ENCODE peak calls at places on chromosomes 11 and 22, in six cellular contexts. X is GM23338, P is AG09319, M is GM20000, T is endothelial cell of umbilical vein, U is H9. S is an unnamed sample.

GRCh38 chr11:85685820-85686459 is at the start of gene CCDC89:
- DNase-seq in M (no peak), X (peak), U (no peak), T (no peak), P (peak), S (no peak)

GRCh38 chr11:128210148-128210940 is 377.0 kb downstream of the ETS1 start:
- DNase-seq in U (peak), P (peak), T (peak), M (no peak), X (peak), S (no peak)

GRCh38 chr11:16820324-16821092 is 82.1 kb downstream of the C11orf58 start:
- DNase-seq in T (peak), P (peak), M (peak), X (peak), U (peak), S (peak)

GRCh38 chr11:26964335-26964734 is 29.6 kb upstream of the FIBIN start:
- DNase-seq in M (no peak), X (no peak), P (no peak), U (no peak), T (no peak), S (no peak)

GRCh38 chr22:28711820-28712777 is 29.5 kb downstream of the CHEK2 start:
- DNase-seq in P (peak), M (no peak), U (no peak), X (no peak), T (peak), S (no peak)

GRCh38 chr22:48607901-48608650 is 1219.6 kb downstream of the BRD1 start:
- DNase-seq in P (no peak), X (no peak), U (no peak), M (no peak), T (no peak), S (no peak)

GRCh38 chr11:93652161-93652597 is 9.3 kb upstream of the CEP295 start:
- DNase-seq in T (peak), U (no peak), X (peak), M (peak), P (peak), S (no peak)

GRCh38 chr11:94593030-94593429 is 25.9 kb downstream of the PIWIL4 start:
- DNase-seq in X (no peak), P (no peak), U (no peak), M (no peak), T (no peak), S (peak)

GRCh38 chr11:8248786-8249185 is 14.9 kb downstream of the LMO1 start:
- DNase-seq in U (no peak), M (no peak), T (no peak), X (no peak), P (no peak), S (no peak)

GRCh38 chr11:8250446-8250845 is 13.2 kb downstream of the LMO1 start:
- DNase-seq in T (no peak), M (no peak), U (peak), P (no peak), X (no peak), S (no peak)

GRCh38 chr11:8250981-8251620 is 12.6 kb downstream of the LMO1 start:
- DNase-seq in P (no peak), M (no peak), X (no peak), U (peak), T (no peak), S (no peak)

GRCh38 chr11:8249482-8249881 is 14.2 kb downstream of the LMO1 start:
- DNase-seq in P (no peak), T (no peak), X (no peak), M (no peak), U (no peak), S (no peak)

DNA sequence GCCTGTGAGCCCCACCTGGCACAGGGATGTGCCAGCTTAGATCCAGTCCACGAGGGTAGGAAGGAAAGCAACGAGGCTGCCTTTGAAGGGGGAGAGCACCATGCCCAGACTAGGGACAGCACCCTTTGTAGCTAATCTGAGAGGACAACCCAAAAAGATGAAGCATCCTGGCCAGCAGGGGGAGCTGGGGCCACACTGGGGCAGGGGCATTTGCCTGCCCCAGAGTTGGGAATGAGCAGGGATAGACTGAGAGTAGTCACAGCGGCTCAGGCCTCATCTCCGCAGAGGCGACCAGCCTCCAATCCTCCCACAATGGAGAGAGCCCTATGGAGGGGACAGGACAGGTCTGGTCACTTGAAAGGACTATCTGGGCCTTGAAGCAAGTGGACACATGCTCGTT is 16.4 kb downstream of the LMO1 start:
- DNase-seq in U (peak), P (no peak), T (no peak), X (peak), M (no peak), S (no peak)
- TF ChIP-seq CTCF in U (peak), P (peak), T (peak), X (peak), M (no peak), S (peak)

GRCh38 chr11:61000426-61000825 is 28.9 kb downstream of the CD6 start:
- DNase-seq in X (no peak), U (no peak), P (no peak), M (no peak), T (no peak), S (no peak)
- TF ChIP-seq CTCF in X (no peak), U (no peak), P (no peak), M (no peak), T (no peak), S (no peak)

DNA sequence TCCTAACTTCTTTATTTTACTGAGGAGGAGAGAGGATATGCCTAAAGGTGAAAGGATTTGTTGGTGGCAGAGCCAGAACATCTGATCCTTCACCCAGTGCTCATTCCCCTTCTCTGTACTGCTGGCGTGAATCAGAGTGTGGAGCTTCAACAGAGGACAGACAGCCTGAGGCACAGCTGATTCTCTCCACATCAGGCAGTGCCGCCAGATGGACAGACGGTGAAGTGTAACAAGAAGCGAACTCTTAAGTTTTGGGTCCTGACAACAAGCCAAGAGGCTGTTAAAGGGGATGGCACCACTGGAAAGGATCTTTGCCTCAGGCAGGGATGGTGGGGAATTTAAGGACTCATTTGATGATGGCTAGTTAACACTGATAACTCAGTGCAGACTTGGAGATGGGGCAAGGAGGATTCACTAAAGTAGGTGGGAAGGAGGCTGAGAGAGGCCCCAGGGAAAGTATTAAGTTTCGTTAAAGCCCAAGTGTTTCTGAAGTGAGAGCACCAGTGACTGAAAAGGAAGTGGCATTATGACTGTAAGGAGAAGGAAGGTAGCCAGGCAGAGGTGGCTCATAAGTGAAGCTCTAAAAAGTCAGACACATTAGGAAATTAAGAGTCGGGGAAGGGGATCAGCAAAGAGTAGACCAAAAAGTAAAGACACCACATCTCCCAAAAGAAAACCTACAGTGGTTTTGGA is 81.3 kb downstream of the CLPB start:
- DNase-seq in U (peak), T (no peak), P (peak), X (peak), M (peak), S (peak)
- TF ChIP-seq CTCF in U (peak), T (no peak), P (peak), X (peak), M (peak), S (peak)

DNA sequence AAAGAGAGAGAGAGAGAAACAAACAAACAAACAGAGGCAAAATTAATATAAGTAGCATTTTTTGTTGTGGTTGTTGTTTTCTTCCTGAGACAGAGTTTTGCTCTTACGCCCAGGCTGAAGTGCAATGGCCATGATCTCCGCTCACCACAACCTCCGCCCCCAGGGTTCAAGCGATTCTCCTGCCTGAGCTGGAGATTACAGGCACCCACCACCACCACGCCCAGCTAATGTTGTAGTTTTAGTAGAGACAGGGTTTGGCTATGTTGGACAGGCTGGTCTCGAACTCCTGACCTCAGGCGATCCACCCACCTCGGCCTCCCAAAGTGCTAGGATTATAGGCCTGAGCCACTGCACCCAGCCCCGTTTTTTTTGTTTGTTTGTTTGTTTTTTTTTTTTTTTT is 64.5 kb downstream of the MCHR1 start:
- DNase-seq in X (no peak), P (no peak), T (no peak), U (no peak), M (no peak), S (no peak)
- TF ChIP-seq CTCF in X (no peak), P (no peak), T (no peak), U (no peak), M (no peak), S (no peak)